ENCODE peak calls at places on chromosomes 4 and X, in seven cellular contexts. T is heart right ventricle, X is SJSA1, C is psoas muscle, Y is IMR-90, K is GM12865, N is NB4. R is an unnamed sample.

GRCh38 chr4:184851200-184851541 is 25.4 kb upstream of the ACSL1 start:
- DNase-seq in C (no peak), N (peak; percentile 62), K (peak; percentile 90), Y (no peak), X (no peak), T (peak; percentile 9), R (no peak)

GRCh38 chr4:137131201-137131600 is 401.1 kb downstream of the PCDH18 start:
- DNase-seq in X (no peak), Y (no peak), N (no peak), C (no peak), T (no peak), K (no peak), R (no peak)

GRCh38 chrX:8010105-8010504 is 82.9 kb upstream of the PNPLA4 start:
- DNase-seq in C (no peak), X (no peak), N (no peak), Y (no peak), K (no peak), T (no peak), R (no peak)

GRCh38 chr4:153809307-153809706 is 20.4 kb upstream of the SFRP2 start:
- DNase-seq in K (peak; percentile 55), N (no peak), X (no peak), Y (no peak), T (no peak), C (no peak), R (no peak)

GRCh38 chrX:134482371-134482770 is 22.4 kb downstream of the HPRT1 start:
- DNase-seq in T (no peak), C (no peak), Y (no peak), K (no peak), N (peak; percentile 68), X (no peak), R (no peak)

GRCh38 chrX:32408389-32408788 is 803.0 kb downstream of the DMD start:
- DNase-seq in C (no peak), T (no peak), X (no peak), Y (no peak), K (peak; percentile 16), N (peak; percentile 20), R (no peak)

GRCh38 chrX:136598631-136599030 is 49.3 kb upstream of the CD40LG start:
- DNase-seq in K (peak; percentile 17), X (no peak), N (no peak), T (no peak), C (no peak), Y (no peak), R (no peak)

GRCh38 chrX:71603618-71604017 is 14.7 kb downstream of the CXCR3 start:
- DNase-seq in C (no peak), X (no peak), K (no peak), N (no peak), Y (peak; percentile 2), T (no peak), R (no peak)

GRCh38 chr4:92198711-92199110 is 105.1 kb upstream of the GRID2 start:
- DNase-seq in T (no peak), K (no peak), C (no peak), N (no peak), X (peak; percentile 11), Y (peak; percentile 81), R (no peak)

GRCh38 chrX:74521961-74522833 is 92.2 kb downstream of the RLIM start:
- DNase-seq in X (no peak), N (no peak), K (no peak), C (no peak), T (peak; percentile 7), Y (peak; percentile 64), R (no peak)

GRCh38 chr4:20813698-20814097 is 113.4 kb downstream of the PACRGL start:
- DNase-seq in Y (no peak), C (no peak), N (no peak), K (no peak), X (no peak), T (no peak), R (no peak)

GRCh38 chr4:2953496-2953895 is 9.7 kb downstream of the NOP14 start:
- DNase-seq in T (no peak), Y (no peak), X (no peak), K (no peak), C (no peak), N (no peak), R (no peak)

GRCh38 chr4:156638925-156639605 is 332.5 kb downstream of the PDGFC start:
- DNase-seq in K (no peak), Y (peak; percentile 69), C (no peak), N (no peak), T (no peak), X (peak; percentile 11), R (no peak)

GRCh38 chrX:144946696-144947095 is 300.6 kb upstream of the SPANXN1 start:
- DNase-seq in C (no peak), T (no peak), K (no peak), N (no peak), X (no peak), Y (no peak), R (no peak)

GRCh38 chr4:36722986-36723385 is 441.6 kb downstream of the DTHD1 start:
- DNase-seq in X (no peak), C (no peak), T (no peak), N (no peak), Y (no peak), K (no peak), R (no peak)

GRCh38 chrX:24575496-24575895 is 71.7 kb downstream of the PCYT1B start:
- DNase-seq in T (no peak), C (no peak), K (no peak), Y (no peak), N (no peak), X (no peak), R (no peak)

GRCh38 chr4:82201805-82202636 is 171.8 kb downstream of the HNRNPD start:
- DNase-seq in X (peak; percentile 20), C (no peak), K (peak; percentile 53), T (peak; percentile 22), Y (peak; percentile 27), N (peak; percentile 72), R (no peak)

GRCh38 chr4:61828960-61829359 is 628.8 kb downstream of the ADGRL3 start:
- DNase-seq in Y (no peak), C (no peak), N (no peak), K (no peak), X (no peak), T (no peak), R (no peak)

GRCh38 chr4:14874990-14875389 is 127.3 kb upstream of the CPEB2 start:
- DNase-seq in T (no peak), K (peak; percentile 92), N (no peak), X (no peak), Y (no peak), C (no peak), R (no peak)

GRCh38 chr4:133152330-133152791 is 3.3 kb downstream of the PCDH10 start:
- DNase-seq in C (no peak), T (no peak), N (no peak), K (no peak), X (no peak), Y (no peak), R (no peak)
- H3K4me3 ChIP-seq in C (peak overlapping the region; percentile 62), T (peak overlapping the region; percentile 12), N (no peak overlapping the region), K (no peak overlapping the region), X (no peak overlapping the region), Y (no peak overlapping the region), R (peak overlapping the region; percentile 86)

GRCh38 chr4:21948347-21949072 is at the start of gene KCNIP4:
- DNase-seq in C (peak; percentile 45), K (no peak), N (no peak), T (no peak), X (no peak), Y (no peak), R (peak; percentile 12)
- H3K4me3 ChIP-seq in C (peak within 1 kb of the TSS; percentile 39), K (no peak within 1 kb of the TSS), N (no peak within 1 kb of the TSS), T (no peak within 1 kb of the TSS), X (no peak within 1 kb of the TSS), Y (peak within 1 kb of the TSS; percentile 16), R (peak within 1 kb of the TSS; percentile 68)

GRCh38 chr4:38178666-38178995 is 218.4 kb downstream of the PTTG2 start:
- DNase-seq in T (no peak), Y (no peak), C (no peak), N (no peak), K (peak; percentile 66), X (no peak), R (no peak)

GRCh38 chr4:38174811-38175210 is 214.6 kb downstream of the PTTG2 start:
- DNase-seq in T (peak; percentile 28), N (peak; percentile 60), C (no peak), X (no peak), K (no peak), Y (peak; percentile 48), R (no peak)

GRCh38 chr4:38177792-38178665 is 217.8 kb downstream of the PTTG2 start:
- DNase-seq in C (peak; percentile 91), X (no peak), K (peak; percentile 33), N (peak; percentile 78), T (peak; percentile 48), Y (no peak), R (no peak)

GRCh38 chr4:38179690-38180299 is 219.6 kb downstream of the PTTG2 start:
- DNase-seq in T (peak; percentile 71), C (peak; percentile 72), K (peak; percentile 79), Y (peak; percentile 77), X (peak; percentile 74), N (peak; percentile 80), R (peak; percentile 83)

DNA sequence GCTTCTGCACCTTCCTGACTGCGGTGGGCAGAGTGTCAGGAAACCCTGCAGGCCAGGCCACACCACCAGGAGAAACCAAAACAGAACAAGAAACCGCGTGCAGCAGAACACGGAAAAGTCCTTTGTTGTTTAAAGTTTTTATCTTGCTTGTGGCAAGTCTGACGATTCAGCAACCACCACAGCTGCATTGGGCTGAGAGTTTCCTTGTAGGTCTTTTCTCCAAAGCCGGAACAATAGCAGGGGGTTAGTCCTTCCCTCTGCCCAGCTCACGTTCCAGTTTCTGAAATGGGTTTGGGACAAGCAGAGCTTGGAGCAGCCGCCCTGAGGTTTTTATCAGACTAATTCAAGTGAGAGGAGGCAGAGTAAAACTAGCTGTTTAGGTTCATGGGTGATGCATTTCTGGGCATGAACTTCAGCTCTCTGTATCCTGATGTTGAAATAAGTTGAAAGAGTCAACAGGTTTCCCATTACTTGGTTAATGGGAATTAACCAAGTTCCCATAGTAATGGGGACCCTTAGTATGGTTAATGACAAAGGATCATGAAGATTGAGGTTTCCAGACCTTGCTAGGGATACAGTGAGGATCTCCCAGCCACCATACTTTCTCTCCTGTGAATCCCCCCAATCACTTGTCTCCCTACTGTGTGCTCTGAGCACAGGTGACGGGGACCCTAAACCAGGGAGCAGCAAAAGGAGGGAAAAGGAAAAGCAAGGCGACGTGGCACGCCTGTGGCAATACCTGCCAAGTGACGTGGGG is 217.0 kb downstream of the PTTG2 start:
- DNase-seq in K (peak; percentile 51), N (peak; percentile 77), Y (peak; percentile 44), T (peak; percentile 36), X (peak; percentile 23), C (no peak), R (no peak)
- H3K4me3 ChIP-seq in K (no peak overlapping the region), N (peak overlapping the region; percentile 18), Y (no peak overlapping the region), T (no peak overlapping the region), X (no peak overlapping the region), C (no peak overlapping the region), R (no peak overlapping the region)

DNA sequence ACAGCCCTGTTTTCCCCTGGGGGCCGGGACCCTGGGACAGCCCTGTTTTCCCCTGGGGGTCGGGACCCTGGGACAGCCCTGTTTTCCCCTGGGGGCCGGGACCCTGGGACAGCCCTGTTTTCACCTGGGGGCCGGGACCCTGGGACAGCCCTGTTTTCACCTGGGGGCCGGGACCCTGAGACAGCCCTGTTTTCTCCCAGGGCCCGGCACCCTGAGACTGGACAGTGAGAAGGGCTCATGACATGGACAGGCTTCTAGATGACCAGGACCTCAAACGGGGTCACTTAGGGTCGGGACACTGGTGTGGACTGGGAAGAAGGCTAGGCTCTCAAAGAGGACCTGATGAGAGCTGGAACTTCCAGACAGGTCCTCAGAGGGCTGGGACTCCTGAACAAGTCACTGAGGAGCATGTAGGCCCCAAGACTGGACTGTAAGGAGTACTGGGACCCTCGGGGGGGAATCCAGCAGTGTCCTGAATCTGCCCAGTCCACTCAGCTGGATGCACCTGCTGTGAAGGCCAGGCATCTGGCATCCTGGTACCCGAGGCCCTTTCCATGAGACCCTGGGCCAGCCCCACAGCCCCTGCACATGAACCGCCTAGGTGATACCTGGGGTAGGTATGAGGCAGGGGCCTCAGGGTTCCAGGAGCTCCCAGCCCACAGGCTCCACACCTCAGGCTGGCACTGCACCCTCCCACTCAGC is 2.4 kb downstream of the PCGF3 start:
- DNase-seq in N (no peak), Y (no peak), C (no peak), X (no peak), K (no peak), T (no peak), R (no peak)
- H3K4me3 ChIP-seq in N (no peak overlapping the region), Y (no peak overlapping the region), C (peak overlapping the region; percentile 18), X (no peak overlapping the region), K (no peak overlapping the region), T (no peak overlapping the region), R (peak overlapping the region; percentile 37)